ENCODE peak calls at places on chromosome 5, in seven cellular contexts. B is NCI-H146; D is Caki2; M is central memory CD4-positive, alpha-beta T cell; I is activated naive CD8-positive, alpha-beta T cell treated with anti-CD3 and anti-CD28 coated beads, Interleukin-2, amount 50 U/mL, for 16 hours; N is activated naive CD4-positive, alpha-beta T cell treated with Interleukin-2 at 50 U/mL for 16 hours; J is posterior cingulate gyrus. Y is an unnamed sample.
A peak's percentile ranks its signal among the peaks of the same experiment; 100 is the strongest.

GRCh38 chr5:61701877-61702602 is 370.0 kb downstream of the ZSWIM6 start:
- DNase-seq in D (no peak), M (no peak), I (no peak), J (no peak), N (no peak), B (no peak), Y (no peak)

GRCh38 chr5:159638954-159639559 is 277.2 kb upstream of the ADRA1B start:
- DNase-seq in I (no peak), N (no peak), D (no peak), B (no peak), J (no peak), M (no peak), Y (peak; percentile 33)

GRCh38 chr5:172150514-172151425 is 37.3 kb downstream of the STK10 start:
- DNase-seq in I (no peak), D (no peak), N (peak; percentile 35), B (no peak), M (peak; percentile 24), J (peak; percentile 32), Y (no peak)

GRCh38 chr5:154394328-154394727 is 51.5 kb upstream of the SAP30L start:
- DNase-seq in N (no peak), M (no peak), I (no peak), D (peak; percentile 17), B (no peak), J (no peak), Y (no peak)

GRCh38 chr5:180297587-180298282 is 5.9 kb upstream of the MAPK9 start:
- DNase-seq in B (no peak), J (no peak), N (no peak), I (no peak), D (no peak), M (no peak), Y (no peak)

GRCh38 chr5:93512799-93513198 is 68.2 kb downstream of the NR2F1-AS1 start:
- DNase-seq in D (no peak), M (no peak), B (no peak), I (no peak), J (no peak), N (no peak), Y (peak; percentile 87)

GRCh38 chr5:136330353-136330913 is 34.9 kb downstream of the TRPC7 start:
- DNase-seq in I (no peak), B (no peak), N (no peak), D (no peak), M (no peak), J (no peak), Y (no peak)

GRCh38 chr5:98941131-98941883 is 12.5 kb upstream of the CHD1 start:
- DNase-seq in M (no peak), D (no peak), I (no peak), N (no peak), B (no peak), J (no peak), Y (no peak)

GRCh38 chr5:32083981-32084430 is 90.1 kb downstream of the GOLPH3 start:
- DNase-seq in D (no peak), B (no peak), N (no peak), I (no peak), J (no peak), M (no peak), Y (no peak)

GRCh38 chr5:147098233-147098790 is 136.5 kb upstream of the STK32A start:
- DNase-seq in M (no peak), B (peak; percentile 79), J (no peak), N (no peak), D (peak; percentile 2), I (no peak), Y (peak; percentile 67)

GRCh38 chr5:2223303-2223702 is 340.6 kb upstream of the IRX4 start:
- DNase-seq in D (no peak), I (no peak), J (no peak), B (no peak), N (no peak), M (no peak), Y (no peak)

GRCh38 chr5:72355706-72356299 is 35.6 kb downstream of the PTCD2 start:
- DNase-seq in J (peak; percentile 45), I (no peak), N (no peak), D (peak; percentile 39), B (peak; percentile 0), M (no peak), Y (peak; percentile 37)

GRCh38 chr5:88722546-88722945 is 160.4 kb downstream of the MEF2C start:
- DNase-seq in D (no peak), M (no peak), J (no peak), I (no peak), B (no peak), N (no peak), Y (no peak)

GRCh38 chr5:96146675-96147074 is 185.0 kb upstream of the ELL2 start:
- DNase-seq in M (no peak), D (peak; percentile 60), J (no peak), N (no peak), I (no peak), B (no peak), Y (peak; percentile 74)

GRCh38 chr5:122362361-122362760 is 50.3 kb downstream of the SNCAIP start:
- DNase-seq in N (no peak), M (no peak), I (no peak), J (no peak), D (no peak), B (no peak), Y (peak; percentile 98)

GRCh38 chr5:134526483-134527155 is 1.1 kb downstream of the JADE2 start:
- DNase-seq in I (peak; percentile 52), B (peak; percentile 40), M (peak; percentile 43), D (peak; percentile 82), J (peak; percentile 69), N (peak; percentile 78), Y (no peak)

Y was measured in amniotic epithelial cell.